ENCODE peak calls at places on chromosomes 13 and 19, in five cellular contexts. X is foreskin fibroblast; H is PC-9; G is epithelial cell of esophagus; L is CD4-positive, CD25-positive, alpha-beta regulatory T cell. O is an unnamed sample.

GRCh38 chr19:42207767-42208259 is 9.7 kb downstream of the DEDD2 start:
- DNase-seq in X (peak), H (peak), G (peak), L (no peak), O (no peak)

GRCh38 chr19:42412223-42412622 is 15.0 kb downstream of the LIPE start:
- DNase-seq in X (no peak), H (peak), G (no peak), L (no peak), O (no peak)

GRCh38 chr13:97875911-97876310 is 77.6 kb upstream of the IPO5 start:
- DNase-seq in X (no peak), H (no peak), G (no peak), L (no peak), O (no peak)

GRCh38 chr19:19342086-19343015 is 21.7 kb downstream of the MAU2 start:
- DNase-seq in X (peak), H (peak), G (peak), L (no peak), O (peak)

GRCh38 chr13:31697290-31697689 is 42.0 kb upstream of the RXFP2 start:
- DNase-seq in X (peak), H (no peak), G (no peak), L (no peak), O (no peak)

GRCh38 chr13:105037064-105037463 is 1498.4 kb downstream of the EFNB2 start:
- DNase-seq in X (peak), H (no peak), G (peak), L (no peak), O (no peak)

GRCh38 chr13:34155931-34156607 is 338.1 kb downstream of the RFC3 start:
- DNase-seq in X (peak), H (peak), G (peak), L (no peak), O (peak)

GRCh38 chr13:106377341-106377740 is 158.1 kb downstream of the EFNB2 start:
- DNase-seq in X (no peak), H (no peak), G (no peak), L (no peak), O (no peak)

GRCh38 chr19:16206637-16207036 is 8.9 kb downstream of the AP1M1 start:
- DNase-seq in X (no peak), H (no peak), G (no peak), L (no peak), O (no peak)

O was measured in HCT116.